ENCODE peak calls at places on chromosome 21, in five cellular contexts. F, W, N, E and Z are unnamed samples.
A peak's percentile ranks its signal among the peaks of the same experiment; 100 is the strongest.

GRCh38 chr21:27425574-27425973 is 458.7 kb upstream of the ADAMTS5 start:
- DNase-seq in W (no peak), N (no peak), E (no peak), F (no peak), Z (no peak)

GRCh38 chr21:26659181-26659580 is 86.1 kb upstream of the CYYR1 start:
- DNase-seq in N (no peak), F (no peak), E (no peak), W (no peak), Z (no peak)

GRCh38 chr21:34726627-34727337 is 58.0 kb downstream of the CLIC6 start:
- DNase-seq in F (no peak), N (no peak), W (no peak), E (no peak), Z (no peak)

GRCh38 chr21:46219591-46220239 is 8.9 kb downstream of the LSS start:
- DNase-seq in E (no peak), W (no peak), N (no peak), F (no peak), Z (no peak)

GRCh38 chr21:18987515-18988026 is 584.0 kb upstream of the TMPRSS15 start:
- DNase-seq in N (no peak), W (no peak), F (no peak), E (no peak), Z (no peak)

GRCh38 chr21:36089946-36090345 is 20.1 kb downstream of the CBR1 start:
- DNase-seq in W (no peak), E (no peak), N (no peak), F (no peak), Z (no peak)

GRCh38 chr21:45135868-45136267 is 61.5 kb downstream of the ADARB1 start:
- DNase-seq in E (no peak), N (no peak), F (no peak), W (no peak), Z (no peak)

GRCh38 chr21:27813750-27814149 is 846.9 kb upstream of the ADAMTS5 start:
- DNase-seq in W (no peak), F (no peak), E (no peak), N (no peak), Z (no peak)

GRCh38 chr21:46221664-46222435 is 6.7 kb downstream of the LSS start:
- DNase-seq in F (no peak), N (no peak), W (no peak), E (no peak), Z (no peak)

GRCh38 chr21:29148535-29148934 is 18.1 kb downstream of the MAP3K7CL start:
- DNase-seq in W (no peak), F (no peak), E (no peak), N (no peak), Z (no peak)

GRCh38 chr21:45262616-45263015 is 25.1 kb downstream of the POFUT2 start:
- DNase-seq in E (no peak), N (no peak), W (no peak), F (peak; percentile 26), Z (no peak)

GRCh38 chr21:15164678-15165303 is 100.0 kb upstream of the NRIP1 start:
- DNase-seq in N (no peak), F (no peak), W (no peak), E (no peak), Z (peak; percentile 49)
- TF ChIP-seq SIN3A in N (no peak), F (no peak), W (no peak), E (no peak), Z (no peak)

DNA sequence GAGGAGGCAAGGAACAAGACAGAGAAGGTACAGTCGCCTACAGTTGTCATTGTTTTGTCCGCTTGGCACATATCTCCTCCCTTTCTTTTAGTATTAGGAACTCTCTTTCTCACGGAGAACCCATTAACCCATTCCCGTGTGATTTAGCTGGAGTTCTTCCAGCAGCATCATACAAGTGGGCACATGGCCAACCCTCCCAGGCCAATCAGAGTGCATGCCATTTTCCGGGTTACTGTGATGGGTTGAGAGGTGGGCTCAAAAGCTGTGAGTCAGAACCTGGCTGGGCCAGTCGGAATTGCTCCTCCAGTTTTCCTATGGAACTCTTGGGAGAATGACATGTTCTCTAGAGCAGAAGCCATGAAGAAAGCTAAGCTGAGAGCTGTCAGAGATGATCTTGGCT is 83.1 kb upstream of the SOD1 start:
- DNase-seq in E (no peak), W (no peak), F (no peak), N (no peak), Z (no peak)
- TF ChIP-seq SIN3A in E (no peak), W (no peak), F (no peak), N (no peak), Z (no peak)

DNA sequence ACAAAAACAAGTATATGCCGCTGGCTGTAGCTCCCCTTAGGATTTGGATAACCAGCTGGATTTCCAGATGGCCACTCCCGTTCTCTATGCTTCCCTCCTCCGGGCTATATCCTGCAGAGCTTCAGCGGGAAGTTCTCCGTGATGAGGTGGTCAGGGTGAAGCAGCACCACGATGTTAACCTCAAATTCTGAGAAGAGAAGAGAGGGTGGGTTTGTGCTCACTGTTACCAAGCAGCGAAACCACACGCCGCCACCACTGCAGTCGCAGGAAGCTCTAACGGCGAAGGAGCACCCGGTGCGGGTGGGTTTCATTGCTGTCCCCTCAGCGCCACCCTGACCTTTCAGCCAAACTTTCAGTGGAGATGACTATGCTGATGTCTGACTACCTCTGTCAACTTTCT is 41.7 kb downstream of the VPS26C start:
- DNase-seq in E (no peak), F (peak; percentile 16), W (no peak), N (no peak), Z (no peak)
- TF ChIP-seq SIN3A in E (no peak), F (no peak), W (no peak), N (no peak), Z (no peak)

DNA sequence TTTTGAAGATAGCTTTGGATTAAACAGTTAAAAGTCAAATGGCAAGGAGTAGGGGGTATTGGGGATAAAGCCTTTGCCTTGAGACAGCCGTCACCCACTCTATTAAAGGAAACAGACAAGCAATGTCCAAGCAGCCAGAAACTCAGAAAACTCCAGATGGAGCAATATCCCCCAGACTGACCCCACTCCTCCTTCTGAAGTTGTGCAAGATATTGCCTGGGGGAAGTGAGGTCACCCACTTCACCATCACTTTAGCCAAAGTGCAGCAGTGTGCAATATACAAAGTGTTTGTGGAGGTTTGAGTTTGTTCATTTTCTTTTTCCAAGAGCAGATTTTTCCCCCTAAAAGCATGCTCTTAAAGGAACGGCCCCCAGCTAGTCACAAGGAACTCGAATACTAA is 125.1 kb downstream of the ETS2 start:
- DNase-seq in N (no peak), E (no peak), W (no peak), F (no peak), Z (no peak)
- TF ChIP-seq SIN3A in N (no peak), E (no peak), W (no peak), F (no peak), Z (no peak)

GRCh38 chr21:43371786-43372185 is 55.1 kb downstream of the SIK1 start:
- DNase-seq in N (no peak), E (no peak), F (no peak), W (no peak), Z (no peak)
- TF ChIP-seq SIN3A in N (no peak), E (no peak), F (no peak), W (no peak), Z (no peak)

GRCh38 chr21:16239659-16240265 is 510.0 kb downstream of the USP25 start:
- DNase-seq in W (no peak), N (no peak), F (no peak), E (no peak), Z (no peak)
- TF ChIP-seq SIN3A in W (no peak), N (no peak), F (no peak), E (no peak), Z (no peak)

DNA sequence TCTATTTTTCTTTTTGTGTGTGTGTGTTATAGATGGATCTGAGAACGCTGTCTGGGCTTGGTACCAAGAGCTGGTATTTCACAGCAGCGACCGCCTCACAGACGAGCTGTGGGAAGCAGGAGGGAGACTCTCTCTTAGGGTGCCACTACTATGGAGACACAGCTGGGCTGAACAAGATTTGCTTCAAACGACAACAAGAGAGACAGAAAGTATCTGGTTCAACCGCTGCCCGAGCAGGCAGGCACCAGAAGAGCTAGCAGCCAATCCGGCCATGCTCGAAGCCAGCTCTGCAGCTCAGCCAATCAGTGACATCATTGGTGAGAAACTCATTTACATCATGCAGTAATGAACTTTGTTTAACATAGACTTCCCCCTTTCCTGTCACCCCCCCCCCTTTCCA is 341.3 kb downstream of the USP25 start:
- DNase-seq in E (no peak), F (no peak), N (no peak), W (no peak), Z (no peak)
- TF ChIP-seq SIN3A in E (no peak), F (no peak), N (no peak), W (no peak), Z (no peak)

DNA sequence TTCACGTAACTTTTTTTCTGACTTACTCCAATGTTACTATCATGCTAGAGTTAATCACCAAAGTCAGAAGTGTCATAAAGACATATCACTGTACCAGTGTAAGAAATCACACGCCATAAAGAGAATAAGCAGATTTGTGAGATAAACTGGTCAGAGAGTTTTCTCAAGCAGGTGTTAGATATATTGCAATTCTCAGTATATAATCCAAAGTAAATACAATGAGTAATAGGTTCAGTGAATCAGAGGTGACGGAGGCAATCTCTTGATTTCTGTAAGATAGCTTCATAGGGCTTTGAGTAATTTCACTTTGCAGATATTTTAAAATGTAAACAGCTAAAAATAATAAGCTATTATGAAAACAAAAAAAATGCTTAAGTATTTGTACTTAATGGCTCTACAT is 118.8 kb downstream of the USP25 start:
- DNase-seq in E (no peak), W (no peak), N (no peak), F (no peak), Z (no peak)
- TF ChIP-seq SIN3A in E (no peak), W (no peak), N (no peak), F (no peak), Z (no peak)